ENCODE peak calls at places on chromosome 18, in six cellular contexts. Y is heart right ventricle; R is CD8-positive, alpha-beta T cell; E is stimulated activated naive CD8-positive, alpha-beta T cell treated with anti-CD3 and anti-CD28 coated beads, Interleukin-15, Interleukin-2, amounts not matched to agents 100 U/mL and 50 U/mL, for 24 hours; Q is NCI-H345; N is brain microvascular endothelial cell. G is an unnamed sample.
A peak's percentile ranks its signal among the peaks of the same experiment; 100 is the strongest.

GRCh38 chr18:54357082-54357659 is 487 bp downstream of the STARD6 start:
- DNase-seq in Q (no peak), Y (no peak), N (no peak), R (no peak), E (no peak), G (no peak)

GRCh38 chr18:36139251-36139650 is 9.6 kb downstream of the ELP2 start:
- DNase-seq in Y (no peak), N (no peak), E (no peak), R (no peak), Q (no peak), G (no peak)

GRCh38 chr18:7174359-7175107 is 56.4 kb upstream of the LRRC30 start:
- DNase-seq in E (no peak), Q (no peak), N (no peak), Y (no peak), R (no peak), G (no peak)

GRCh38 chr18:45589559-45590041 is 25.7 kb upstream of the SLC14A2 start:
- DNase-seq in Q (no peak), Y (no peak), R (no peak), N (peak; percentile 79), E (no peak), G (peak; percentile 98)

GRCh38 chr18:48662021-48662661 is 123.3 kb downstream of the CTIF start:
- DNase-seq in E (no peak), N (peak; percentile 43), R (no peak), Q (no peak), Y (no peak), G (peak; percentile 62)

GRCh38 chr18:52700757-52701156 is 360.8 kb downstream of the DCC start:
- DNase-seq in R (no peak), E (no peak), N (no peak), Y (no peak), Q (no peak), G (no peak)

GRCh38 chr18:63366991-63367240 is at the start of gene KDSR:
- DNase-seq in R (no peak), E (no peak), N (no peak), Y (no peak), Q (no peak), G (no peak)

GRCh38 chr18:44731160-44731865 is 50.6 kb downstream of the SETBP1 start:
- DNase-seq in R (no peak), N (no peak), Q (no peak), E (no peak), Y (no peak), G (no peak)

GRCh38 chr18:8217041-8217564 is 392.1 kb upstream of the RAB12 start:
- DNase-seq in N (no peak), Y (no peak), R (no peak), Q (no peak), E (no peak), G (peak; percentile 7)

GRCh38 chr18:45167109-45167551 is 448.1 kb upstream of the SLC14A2 start:
- DNase-seq in Y (no peak), N (peak; percentile 72), Q (no peak), R (no peak), E (no peak), G (peak; percentile 62)

GRCh38 chr18:2901405-2901989 is 54.7 kb downstream of the EMILIN2 start:
- DNase-seq in N (no peak), R (no peak), Q (no peak), Y (no peak), E (no peak), G (peak; percentile 44)

GRCh38 chr18:55069497-55069896 is 110.2 kb upstream of the CCDC68 start:
- DNase-seq in R (no peak), Q (no peak), E (no peak), Y (no peak), N (no peak), G (no peak)